ENCODE peak calls at places on chromosomes 16 and 17, in nine cellular contexts. X, I, P, C, W, A, S, Y and R are unnamed samples.

GRCh38 chr17:32303861-32304288 is 38.1 kb downstream of the C17orf75 start:
- DNase-seq in X (no peak), I (no peak), P (no peak), C (no peak), W (no peak), A (peak; percentile 9), S (no peak), Y (no peak), R (no peak)

GRCh38 chr17:66494023-66494803 is 191.8 kb downstream of the PRKCA start:
- DNase-seq in X (no peak), I (peak; percentile 81), P (no peak), C (no peak), W (peak; percentile 92), A (no peak), S (peak; percentile 84), Y (peak; percentile 96), R (no peak)

GRCh38 chr16:86549076-86549892 is 5.8 kb downstream of the MTHFSD start:
- DNase-seq in X (no peak), I (no peak), P (no peak), C (no peak), W (no peak), A (no peak), S (no peak), Y (no peak), R (no peak)

GRCh38 chr17:57861737-57862409 is 12.0 kb upstream of the MRPS23 start:
- DNase-seq in X (no peak), I (peak; percentile 39), P (peak; percentile 41), C (no peak), W (peak; percentile 43), A (no peak), S (peak; percentile 73), Y (peak; percentile 72), R (no peak)

GRCh38 chr17:41695954-41696720 is 7.5 kb downstream of the EIF1 start:
- DNase-seq in X (no peak), I (peak; percentile 88), P (peak; percentile 84), C (peak; percentile 79), W (peak; percentile 73), A (peak; percentile 71), S (peak; percentile 51), Y (peak; percentile 79), R (peak; percentile 55)

GRCh38 chr16:23317751-23318150 is 15.6 kb downstream of the SCNN1B start:
- DNase-seq in X (no peak), I (no peak), P (no peak), C (no peak), W (no peak), A (no peak), S (no peak), Y (no peak), R (no peak)

GRCh38 chr17:2814499-2815341 is 18.5 kb downstream of the RAP1GAP2 start:
- DNase-seq in X (no peak), I (no peak), P (no peak), C (peak; percentile 92), W (peak; percentile 44), A (no peak), S (no peak), Y (no peak), R (no peak)

GRCh38 chr17:67602974-67603373 is 114.8 kb upstream of the NOL11 start:
- DNase-seq in X (no peak), I (peak; percentile 62), P (peak; percentile 57), C (peak; percentile 27), W (peak; percentile 75), A (peak; percentile 84), S (no peak), Y (peak; percentile 43), R (no peak)

GRCh38 chr17:62966426-62967110 is 533 bp downstream of the TANC2 start:
- DNase-seq in X (no peak), I (no peak), P (peak; percentile 11), C (no peak), W (peak; percentile 41), A (no peak), S (no peak), Y (peak; percentile 30), R (no peak)

GRCh38 chr17:66764559-66764958 is 70.4 kb upstream of the CACNG5 start:
- DNase-seq in X (peak; percentile 16), I (no peak), P (no peak), C (no peak), W (no peak), A (no peak), S (no peak), Y (no peak), R (no peak)

GRCh38 chr17:67157732-67158639 is 87.0 kb downstream of the HELZ start:
- DNase-seq in X (no peak), I (peak; percentile 63), P (no peak), C (no peak), W (peak; percentile 60), A (peak; percentile 65), S (no peak), Y (peak; percentile 56), R (no peak)

GRCh38 chr17:44108440-44109311 is 14.8 kb downstream of the HDAC5 start:
- DNase-seq in X (no peak), I (peak; percentile 96), P (no peak), C (no peak), W (no peak), A (no peak), S (peak; percentile 68), Y (peak; percentile 96), R (no peak)

GRCh38 chr17:41199421-41200098 is 9.9 kb downstream of the KRTAP9-1 start:
- DNase-seq in X (no peak), I (no peak), P (no peak), C (no peak), W (no peak), A (no peak), S (no peak), Y (no peak), R (no peak)

GRCh38 chr17:72119963-72120877 is 600 bp upstream of the SOX9 start:
- DNase-seq in X (no peak), I (peak; percentile 76), P (peak; percentile 44), C (no peak), W (peak; percentile 73), A (peak; percentile 75), S (no peak), Y (peak; percentile 31), R (peak; percentile 73)

GRCh38 chr17:71118039-71118438 is 948.7 kb downstream of the KCNJ2 start:
- DNase-seq in X (no peak), I (no peak), P (peak; percentile 52), C (no peak), W (peak; percentile 89), A (peak; percentile 62), S (peak; percentile 35), Y (no peak), R (no peak)

GRCh38 chr17:44203731-44204452 is 4.2 kb upstream of the ATXN7L3 start:
- DNase-seq in X (no peak), I (peak; percentile 74), P (peak; percentile 58), C (peak; percentile 29), W (peak; percentile 67), A (peak; percentile 33), S (peak; percentile 11), Y (peak; percentile 48), R (no peak)

GRCh38 chr16:11615756-11616447 is 29.2 kb upstream of the LITAF start:
- DNase-seq in X (no peak), I (no peak), P (peak; percentile 58), C (no peak), W (no peak), A (no peak), S (peak; percentile 36), Y (no peak), R (no peak)

GRCh38 chr16:15735610-15736009 is 85.6 kb downstream of the NDE1 start:
- DNase-seq in X (no peak), I (no peak), P (no peak), C (no peak), W (no peak), A (no peak), S (no peak), Y (no peak), R (no peak)

GRCh38 chr17:60139438-60140285 is 10.1 kb upstream of the CA4 start:
- DNase-seq in X (no peak), I (peak; percentile 73), P (no peak), C (peak; percentile 58), W (peak; percentile 31), A (no peak), S (no peak), Y (no peak), R (peak; percentile 41)

GRCh38 chr17:20008242-20009051 is 712 bp upstream of the SPECC1 start:
- DNase-seq in X (no peak), I (no peak), P (peak; percentile 13), C (no peak), W (peak; percentile 46), A (peak; percentile 2), S (no peak), Y (peak; percentile 2), R (peak; percentile 64)

GRCh38 chr17:57260325-57261083 is 4.2 kb downstream of the MSI2 start:
- DNase-seq in X (no peak), I (no peak), P (no peak), C (no peak), W (no peak), A (no peak), S (no peak), Y (no peak), R (no peak)

GRCh38 chr17:37671813-37672544 is 28.7 kb upstream of the DDX52 start:
- DNase-seq in X (no peak), I (peak; percentile 54), P (no peak), C (no peak), W (peak; percentile 85), A (peak; percentile 44), S (peak; percentile 96), Y (peak; percentile 97), R (no peak)

GRCh38 chr16:30473231-30474061 is 904 bp downstream of the ITGAL start:
- DNase-seq in X (no peak), I (no peak), P (no peak), C (peak; percentile 30), W (no peak), A (no peak), S (no peak), Y (no peak), R (no peak)